ENCODE peak calls at places on chromosomes 4 and X, in eight cellular contexts. V is OCI-LY7; B is stomach; P is activated CD4-positive, alpha-beta T cell treated with anti-CD3 and anti-CD28 coated beads, Interleukin-2, amount 50 U/mL, for 24 hours; S is stimulated activated CD4-positive, alpha-beta T cell treated with anti-CD3 and anti-CD28 coated beads, Interleukin-1b, Interleukin-23, amount 100 ng/mL, for 4 hours; L is lung; U is SW480; W is cardiac fibroblast. Y is an unnamed sample.

GRCh38 chr4:47662975-47663374 is 174.9 kb downstream of the CORIN start:
- DNase-seq in V (peak), B (no peak), P (no peak), S (no peak), L (no peak), U (no peak), W (peak), Y (peak)

GRCh38 chrX:103847174-103847870 is 15.3 kb upstream of the RAB9B start:
- DNase-seq in V (no peak), B (no peak), P (no peak), S (no peak), L (no peak), U (no peak), W (peak), Y (no peak)

GRCh38 chr4:151689211-151689991 is 71.4 kb downstream of the GATB start:
- DNase-seq in V (no peak), B (no peak), P (no peak), S (no peak), L (no peak), U (no peak), W (no peak), Y (no peak)

GRCh38 chrX:48833531-48834138 is 1.8 kb downstream of the PCSK1N start:
- DNase-seq in V (no peak), B (no peak), P (no peak), S (no peak), L (no peak), U (peak), W (no peak), Y (no peak)

GRCh38 chrX:38879631-38880220 is 78.5 kb downstream of the MID1IP1 start:
- DNase-seq in V (peak), B (peak), P (no peak), S (no peak), L (no peak), U (peak), W (no peak), Y (no peak)

GRCh38 chr4:16496501-16496900 is 270.2 kb upstream of the TAPT1 start:
- DNase-seq in V (no peak), B (no peak), P (no peak), S (no peak), L (no peak), U (no peak), W (peak), Y (no peak)

GRCh38 chrX:120367390-120368100 is 5.7 kb downstream of the ATP1B4 start:
- DNase-seq in V (no peak), B (no peak), P (no peak), S (no peak), L (no peak), U (no peak), W (no peak), Y (no peak)

GRCh38 chr4:42519803-42520417 is 122.6 kb downstream of the SHISA3 start:
- DNase-seq in V (peak), B (peak), P (no peak), S (no peak), L (no peak), U (peak), W (peak), Y (no peak)

GRCh38 chrX:47623540-47624027 is 3.9 kb upstream of the SYN1 start:
- DNase-seq in V (no peak), B (no peak), P (no peak), S (peak), L (no peak), U (peak), W (peak), Y (no peak)

GRCh38 chr4:79181190-79181589 is 144.7 kb downstream of the NAA11 start:
- DNase-seq in V (no peak), B (no peak), P (no peak), S (no peak), L (no peak), U (no peak), W (no peak), Y (no peak)

GRCh38 chr4:13365195-13365594 is 118.9 kb downstream of the RAB28 start:
- DNase-seq in V (no peak), B (no peak), P (no peak), S (no peak), L (no peak), U (no peak), W (no peak), Y (no peak)

GRCh38 chrX:136953867-136954787 is 73.6 kb upstream of the RBMX start:
- DNase-seq in V (peak), B (peak), P (no peak), S (peak), L (peak), U (peak), W (peak), Y (peak)

GRCh38 chrX:148380107-148380506 is 120.3 kb upstream of the AFF2 start:
- DNase-seq in V (peak), B (no peak), P (no peak), S (no peak), L (no peak), U (no peak), W (no peak), Y (no peak)

GRCh38 chr4:7423801-7424552 is 10.8 kb downstream of the PSAPL1 start:
- DNase-seq in V (no peak), B (peak), P (no peak), S (no peak), L (no peak), U (no peak), W (no peak), Y (no peak)

GRCh38 chr4:143486314-143486713 is 27.2 kb upstream of the SMARCA5 start:
- DNase-seq in V (no peak), B (no peak), P (no peak), S (no peak), L (no peak), U (no peak), W (peak), Y (no peak)

GRCh38 chrX:25021132-25021498 is 5.3 kb upstream of the ARX start:
- DNase-seq in V (no peak), B (no peak), P (no peak), S (no peak), L (no peak), U (no peak), W (no peak), Y (no peak)

GRCh38 chrX:108699368-108699767 is 37.0 kb downstream of the IRS4 start:
- DNase-seq in V (peak), B (no peak), P (no peak), S (no peak), L (no peak), U (peak), W (peak), Y (no peak)

GRCh38 chr4:64497526-64497925 is 88.3 kb upstream of the TECRL start:
- DNase-seq in V (no peak), B (no peak), P (no peak), S (no peak), L (no peak), U (no peak), W (no peak), Y (no peak)

GRCh38 chrX:10615931-10616780 is 4.2 kb downstream of the MID1 start:
- DNase-seq in V (peak), B (peak), P (no peak), S (no peak), L (no peak), U (peak), W (peak), Y (no peak)

GRCh38 chrX:17456526-17456925 is 81.5 kb downstream of the NHS start:
- DNase-seq in V (no peak), B (no peak), P (no peak), S (no peak), L (no peak), U (no peak), W (no peak), Y (no peak)

GRCh38 chr4:60249784-60250183 is 950.3 kb upstream of the ADGRL3 start:
- DNase-seq in V (no peak), B (no peak), P (no peak), S (no peak), L (no peak), U (no peak), W (no peak), Y (no peak)

GRCh38 chr4:68895561-68896198 is 55.9 kb downstream of the UGT2A3 start:
- DNase-seq in V (no peak), B (no peak), P (no peak), S (no peak), L (no peak), U (no peak), W (peak), Y (no peak)

GRCh38 chr4:134935320-134935719 is 733.7 kb upstream of the PABPC4L start:
- DNase-seq in V (peak), B (peak), P (no peak), S (no peak), L (no peak), U (peak), W (peak), Y (no peak)

GRCh38 chr4:82865592-82865991 is 25.4 kb downstream of the SEC31A start:
- DNase-seq in V (no peak), B (no peak), P (no peak), S (no peak), L (no peak), U (no peak), W (peak), Y (no peak)

GRCh38 chr4:1807258-1807777 is 14.2 kb downstream of the FGFR3 start:
- DNase-seq in V (peak), B (no peak), P (no peak), S (no peak), L (no peak), U (no peak), W (no peak), Y (no peak)

GRCh38 chrX:134883134-134883700 is 107.6 kb upstream of the SMIM10 start:
- DNase-seq in V (no peak), B (no peak), P (no peak), S (no peak), L (no peak), U (peak), W (no peak), Y (no peak)

GRCh38 chr4:151344948-151345347 is 19.5 kb upstream of the SH3D19 start:
- DNase-seq in V (no peak), B (no peak), P (no peak), S (no peak), L (no peak), U (no peak), W (no peak), Y (no peak)

GRCh38 chrX:30781711-30782444 is 107.2 kb downstream of the TAB3 start:
- DNase-seq in V (no peak), B (no peak), P (no peak), S (no peak), L (no peak), U (no peak), W (no peak), Y (no peak)